ENCODE peak calls at places on chromosomes 2 and 18, in six cellular contexts. R is HCT116, L is K562, M is H1, X is HepG2, K is GM12878. O is an unnamed sample.

GRCh38 chr2:75619992-75620740 is 26.4 kb upstream of the MRPL19 start:
- DNase-seq in X (no peak), K (no peak), M (no peak), R (no peak), L (no peak), O (peak; percentile 43)

GRCh38 chr2:125106710-125107109 is 1081.6 kb downstream of the CNTNAP5 start:
- DNase-seq in X (no peak), L (no peak), R (no peak), M (no peak), K (no peak), O (no peak)

GRCh38 chr2:71564361-71564760 is 111.0 kb downstream of the DYSF start:
- DNase-seq in R (no peak), L (no peak), K (no peak), X (no peak), M (no peak), O (no peak)

GRCh38 chr2:237876056-237876439 is 16.6 kb downstream of the RAMP1 start:
- DNase-seq in X (no peak), R (no peak), K (no peak), L (no peak), M (no peak), O (no peak)

GRCh38 chr2:28643911-28644334 is 107.7 kb upstream of the PPP1CB start:
- DNase-seq in K (no peak), L (no peak), X (no peak), R (no peak), M (no peak), O (peak; percentile 32)

GRCh38 chr2:20728114-20728758 is 61.3 kb downstream of the GDF7 start:
- DNase-seq in M (no peak), R (no peak), X (peak; percentile 91), K (no peak), L (no peak), O (peak; percentile 92)

GRCh38 chr2:196420143-196420542 is 219.4 kb upstream of the CCDC150 start:
- DNase-seq in M (no peak), K (no peak), X (no peak), L (no peak), R (no peak), O (peak; percentile 91)

GRCh38 chr2:126766897-126767296 is 110.9 kb downstream of the GYPC start:
- DNase-seq in R (no peak), X (no peak), M (no peak), L (no peak), K (no peak), O (no peak)

GRCh38 chr2:168568476-168569227 is 112.6 kb downstream of the CERS6 start:
- DNase-seq in K (no peak), L (no peak), X (peak; percentile 11), M (no peak), R (no peak), O (no peak)

GRCh38 chr18:23968638-23969037 is 45.9 kb upstream of the TTC39C start:
- DNase-seq in R (no peak), X (no peak), K (no peak), L (no peak), M (no peak), O (no peak)

GRCh38 chr2:85666435-85666924 is 1.5 kb downstream of the SFTPB start:
- DNase-seq in X (no peak), R (no peak), M (no peak), K (no peak), L (no peak), O (no peak)

GRCh38 chr2:30359644-30360167 is 87.3 kb upstream of the LCLAT1 start:
- DNase-seq in X (no peak), R (no peak), L (no peak), K (no peak), M (no peak), O (no peak)

GRCh38 chr18:44599409-44599808 is 81.3 kb upstream of the SETBP1 start:
- DNase-seq in R (no peak), L (no peak), M (no peak), X (no peak), K (no peak), O (no peak)

GRCh38 chr2:11450791-11451190 is 15.2 kb downstream of the E2F6 start:
- DNase-seq in L (no peak), K (no peak), X (no peak), R (no peak), M (no peak), O (no peak)

GRCh38 chr2:8398040-8398668 is 283.7 kb upstream of the ID2 start:
- DNase-seq in R (no peak), L (no peak), X (no peak), K (no peak), M (no peak), O (no peak)

GRCh38 chr2:176768185-176768584 is 444.4 kb upstream of the HNRNPA3 start:
- DNase-seq in K (no peak), X (no peak), L (no peak), R (no peak), M (no peak), O (no peak)

GRCh38 chr18:9404565-9405060 is 70.0 kb downstream of the TWSG1 start:
- DNase-seq in M (no peak), L (peak; percentile 91), K (no peak), R (no peak), X (no peak), O (peak; percentile 94)

GRCh38 chr2:47257837-47258436 is 102.8 kb upstream of the STPG4 start:
- DNase-seq in R (no peak), X (no peak), L (no peak), K (no peak), M (no peak), O (no peak)

GRCh38 chr2:136664713-136665112 is 100.6 kb upstream of the THSD7B start:
- DNase-seq in R (no peak), K (no peak), X (no peak), L (no peak), M (no peak), O (no peak)

GRCh38 chr2:105489168-105489878 is 90.5 kb upstream of the FHL2 start:
- DNase-seq in X (no peak), L (no peak), K (no peak), M (no peak), R (no peak), O (no peak)

GRCh38 chr2:167191588-167191987 is 303.3 kb downstream of the XIRP2 start:
- DNase-seq in X (no peak), L (no peak), M (no peak), R (no peak), K (no peak), O (no peak)

GRCh38 chr2:235394278-235394828 is 99.5 kb upstream of the AGAP1 start:
- DNase-seq in L (peak; percentile 41), X (peak; percentile 49), R (peak; percentile 90), M (no peak), K (no peak), O (no peak)

GRCh38 chr2:146981921-146982320 is 862.9 kb upstream of the ACVR2A start:
- DNase-seq in L (no peak), M (no peak), R (no peak), K (no peak), X (no peak), O (no peak)

GRCh38 chr2:16346671-16347070 is 319.0 kb downstream of the CYRIA start:
- DNase-seq in M (no peak), X (no peak), L (no peak), K (no peak), R (no peak), O (no peak)

DNA sequence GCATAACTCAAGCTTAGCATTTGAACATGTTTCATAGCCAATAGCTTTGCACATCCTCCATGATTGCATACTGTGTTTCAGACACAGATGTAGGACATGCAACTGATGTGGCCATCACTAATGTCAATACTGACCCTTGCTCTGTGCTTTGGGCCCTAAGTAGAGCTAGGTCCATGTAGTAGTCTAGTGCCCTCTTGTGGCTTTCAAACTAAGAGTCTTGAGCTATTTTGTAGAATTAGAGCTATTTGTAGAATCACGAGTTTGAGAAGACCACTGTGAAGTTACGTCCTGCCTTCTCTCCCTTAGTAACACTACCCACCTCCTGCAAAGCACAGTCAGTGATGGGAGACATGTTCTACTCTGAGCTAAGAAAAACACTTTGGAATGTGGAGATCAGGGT is 306.4 kb upstream of the TNP1 start:
- DNase-seq in L (peak; percentile 57), K (peak; percentile 15), R (peak; percentile 32), X (peak; percentile 46), M (no peak), O (peak; percentile 58)
- TF ChIP-seq MAX in L (no peak), K (no peak), R (no peak), X (no peak), M (no peak), O (no peak)

DNA sequence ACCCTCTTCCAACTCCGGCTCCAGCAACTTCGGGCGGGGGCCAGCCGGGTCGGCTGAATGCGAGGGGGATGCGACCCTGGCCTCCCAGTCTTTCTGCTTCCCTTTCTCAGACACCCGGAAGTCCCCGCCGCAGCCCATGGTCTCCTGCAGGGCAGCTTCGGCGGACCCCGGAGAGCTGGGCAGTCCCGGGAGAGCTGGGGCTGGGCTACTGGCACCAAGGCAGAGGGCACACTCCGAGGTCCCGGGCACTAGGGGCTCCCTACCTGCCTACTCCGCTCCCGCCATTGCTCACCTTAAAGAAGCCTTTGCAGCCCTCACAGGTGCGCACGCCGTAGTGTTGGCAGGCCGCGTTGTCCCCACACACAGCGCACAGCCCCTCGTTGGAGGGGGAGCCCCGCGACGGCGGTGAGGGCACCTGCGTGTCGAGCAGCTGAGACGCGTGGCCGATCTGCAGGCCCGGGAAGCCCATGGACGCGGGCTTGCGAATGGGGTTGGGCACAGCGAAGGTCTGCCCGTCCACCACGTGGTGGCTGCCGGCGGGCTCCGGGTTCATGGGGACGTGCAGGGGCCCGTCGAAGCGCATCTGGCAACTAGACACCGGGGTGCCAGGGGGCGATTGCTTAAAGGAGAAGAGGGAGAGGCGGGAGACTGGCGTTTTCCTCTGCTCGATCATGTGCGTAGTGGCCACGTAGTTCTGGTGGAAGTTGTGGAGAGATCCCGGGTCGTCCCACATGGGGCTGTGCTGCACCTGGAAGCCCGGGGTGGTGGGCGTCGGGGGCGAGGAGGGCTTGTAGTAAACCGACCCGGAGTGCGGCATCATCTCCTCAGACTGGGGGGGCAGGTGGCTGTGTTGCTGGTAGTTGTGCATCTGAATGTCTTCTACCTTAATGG is 3.2 kb downstream of the NR4A2 start:
- DNase-seq in X (no peak), M (peak; percentile 82), K (no peak), L (no peak), R (no peak), O (no peak)
- H3K4me3 ChIP-seq in X (no peak overlapping the region), M (peak overlapping the region; percentile 51), K (no peak overlapping the region), L (no peak overlapping the region), R (no peak overlapping the region), O (no peak overlapping the region)

GRCh38 chr2:118836411-118836930 is 11.0 kb downstream of the EN1 start:
- DNase-seq in L (no peak), M (no peak), X (no peak), K (no peak), R (no peak), O (no peak)
- TF ChIP-seq EZH2 in L (no peak), M (no peak), X (no peak), K (peak; percentile 86), R (no peak), O (no peak)

DNA sequence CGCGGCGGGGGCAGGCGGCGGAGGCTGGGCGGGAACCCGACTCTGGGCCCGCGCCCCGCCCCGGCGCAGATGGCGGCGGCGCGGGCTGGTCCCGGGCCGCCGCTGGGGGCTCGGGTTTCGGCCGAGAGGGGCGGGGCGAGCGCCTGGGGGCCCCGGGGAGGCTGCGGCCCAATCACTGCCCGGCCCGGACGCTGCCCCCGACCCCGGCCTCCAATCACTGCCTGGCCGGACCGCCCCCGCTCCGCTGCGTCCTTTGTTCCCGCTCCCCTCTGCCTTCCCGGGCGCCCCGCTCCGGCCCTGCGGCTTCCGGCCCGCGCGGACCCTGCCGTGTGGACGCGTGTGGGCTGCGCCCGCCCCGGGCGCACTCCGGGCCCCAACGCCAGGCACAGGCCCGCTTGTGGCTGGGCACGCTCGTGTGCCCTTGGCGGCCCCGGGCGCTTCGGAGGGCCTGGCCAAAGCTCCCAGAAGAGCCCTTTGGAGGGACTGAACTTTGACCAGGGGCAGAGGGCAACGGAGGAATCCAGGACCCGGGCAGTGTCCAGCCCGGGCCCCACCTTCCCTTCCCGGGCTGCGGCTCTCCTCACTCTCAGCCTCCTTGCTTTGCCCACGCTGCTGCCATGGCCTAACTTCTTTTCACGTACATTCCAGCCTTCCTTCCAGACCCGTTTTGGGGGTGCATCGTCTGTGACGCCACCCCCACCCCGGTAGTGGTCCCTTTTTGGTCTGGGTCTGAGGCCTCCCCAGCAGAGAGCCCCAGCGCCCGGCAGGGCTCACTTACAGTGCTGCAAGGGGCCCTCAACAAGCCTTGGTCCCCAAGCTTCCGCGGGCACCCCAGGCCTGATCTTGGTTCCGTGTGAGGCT is 27.1 kb upstream of the PTMA start:
- DNase-seq in M (peak; percentile 91), K (no peak), R (no peak), X (peak; percentile 87), L (no peak), O (peak; percentile 67)
- TF ChIP-seq MAX in M (no peak), K (no peak), R (no peak), X (peak; percentile 92), L (no peak), O (no peak)